ENCODE peak calls at places on chromosomes 4 and X, in six cellular contexts. B is posterior cingulate gyrus, Z is iris pigment epithelial cell, Q is left colon, I is Calu3, X is NCI-H1694. L is an unnamed sample.

GRCh38 chrX:56232221-56233082 is at the start of gene KLF8:
- DNase-seq in B (no peak), X (no peak), Z (no peak), Q (peak), I (peak), L (peak)

GRCh38 chr4:151013944-151014343 is 1.1 kb downstream of the LRBA start:
- DNase-seq in Q (no peak), X (no peak), B (no peak), I (no peak), Z (no peak), L (no peak)

GRCh38 chr4:143700420-143701352 is at the start of gene FREM3:
- DNase-seq in X (no peak), Q (no peak), B (peak), I (peak), Z (no peak), L (peak)

GRCh38 chrX:40423299-40423698 is 157.5 kb upstream of the ATP6AP2 start:
- DNase-seq in Q (no peak), X (no peak), Z (peak), I (no peak), B (no peak), L (no peak)

GRCh38 chr4:30630431-30630830 is 89.7 kb upstream of the PCDH7 start:
- DNase-seq in X (no peak), Q (no peak), B (no peak), I (no peak), Z (no peak), L (no peak)

GRCh38 chrX:105013719-105014118 is 206.8 kb downstream of the TEX13A start:
- DNase-seq in B (no peak), Q (no peak), I (no peak), Z (no peak), X (no peak), L (no peak)

GRCh38 chr4:179130122-179130714 is 1688.0 kb upstream of the AGA start:
- DNase-seq in Z (no peak), B (no peak), X (no peak), I (no peak), Q (no peak), L (no peak)

GRCh38 chr4:69689530-69690111 is 36.6 kb upstream of the UGT2A1 start:
- DNase-seq in X (peak), Z (peak), B (no peak), Q (no peak), I (peak), L (no peak)